ENCODE peak calls at places on chromosome 11, in five cellular contexts. J is lower lobe of right lung, E is AG09319, Q is fibroblast of the aortic adventitia, F is fibroblast of mammary gland. V is an unnamed sample.

GRCh38 chr11:101686514-101686913 is 102.7 kb upstream of the TRPC6 start:
- DNase-seq in E (no peak), Q (no peak), J (no peak), F (peak; percentile 57), V (peak; percentile 65)

GRCh38 chr11:4072668-4073285 is 21.8 kb upstream of the RRM1 start:
- DNase-seq in Q (peak; percentile 89), E (peak; percentile 52), J (no peak), F (peak; percentile 82), V (peak; percentile 74)

GRCh38 chr11:47507868-47508594 is 44.9 kb downstream of the CELF1 start:
- DNase-seq in J (no peak), Q (no peak), E (no peak), F (no peak), V (no peak)

GRCh38 chr11:4960877-4961276 is 5.4 kb upstream of the OR51A2 start:
- DNase-seq in J (no peak), F (peak; percentile 1), Q (no peak), E (no peak), V (no peak)

GRCh38 chr11:110948112-110948511 is 235.9 kb upstream of the ARHGAP20 start:
- DNase-seq in E (no peak), J (no peak), F (peak; percentile 84), Q (peak; percentile 76), V (peak; percentile 46)

GRCh38 chr11:94473177-94473799 is 20.4 kb downstream of the MRE11 start:
- DNase-seq in Q (peak; percentile 4), E (no peak), J (no peak), F (no peak), V (peak; percentile 51)

GRCh38 chr11:129846508-129847335 is 31.1 kb downstream of the TMEM45B start:
- DNase-seq in F (peak; percentile 84), Q (peak; percentile 92), J (no peak), E (peak; percentile 54), V (peak; percentile 91)

GRCh38 chr11:101666916-101667315 is 83.1 kb upstream of the TRPC6 start:
- DNase-seq in Q (no peak), J (no peak), F (no peak), E (no peak), V (no peak)

GRCh38 chr11:267491-267994 is 10.7 kb upstream of the NLRP6 start:
- DNase-seq in J (peak; percentile 86), E (no peak), F (peak; percentile 16), Q (no peak), V (no peak)

GRCh38 chr11:14676068-14676467 is 32.5 kb downstream of the PDE3B start:
- DNase-seq in Q (no peak), F (no peak), J (no peak), E (no peak), V (no peak)

GRCh38 chr11:69335461-69336386 is 41.8 kb downstream of the MYEOV start:
- DNase-seq in E (no peak), F (no peak), J (no peak), Q (no peak), V (no peak)

GRCh38 chr11:81026008-81026407 is 1585.2 kb upstream of the TENM4 start:
- DNase-seq in F (no peak), J (no peak), E (no peak), Q (no peak), V (no peak)

GRCh38 chr11:118998822-118999221 is 884 bp downstream of the CENATAC start:
- DNase-seq in E (no peak), Q (peak; percentile 78), F (peak; percentile 68), J (no peak), V (peak; percentile 76)

GRCh38 chr11:8277691-8278090 is 14.0 kb upstream of the LMO1 start:
- DNase-seq in Q (no peak), F (no peak), E (no peak), J (peak; percentile 14), V (no peak)

GRCh38 chr11:120784566-120785251 is 239.2 kb upstream of the TBCEL start:
- DNase-seq in Q (no peak), E (no peak), F (no peak), J (no peak), V (no peak)

GRCh38 chr11:66568124-66568916 is at the start of gene CTSF:
- DNase-seq in F (peak; percentile 70), J (peak; percentile 92), E (no peak), Q (peak; percentile 70), V (peak; percentile 72)

GRCh38 chr11:1109101-1109917 is 34.6 kb downstream of the MUC2 start:
- DNase-seq in E (no peak), Q (no peak), J (peak; percentile 34), F (no peak), V (no peak)

GRCh38 chr11:82557274-82557673 is 176.4 kb downstream of the FAM181B start:
- DNase-seq in F (no peak), E (no peak), J (peak; percentile 59), Q (no peak), V (no peak)

GRCh38 chr11:110777765-110778164 is 65.5 kb upstream of the ARHGAP20 start:
- DNase-seq in E (no peak), F (peak; percentile 83), J (no peak), Q (peak; percentile 66), V (peak; percentile 75)

GRCh38 chr11:65355776-65356393 is 1.3 kb downstream of the TIGD3 start:
- DNase-seq in F (peak; percentile 43), J (peak; percentile 56), Q (peak; percentile 48), E (no peak), V (peak; percentile 36)

GRCh38 chr11:537622-538430 is 499 bp downstream of the LRRC56 start:
- DNase-seq in E (no peak), Q (no peak), J (no peak), F (no peak), V (no peak)

GRCh38 chr11:125167292-125167953 is 2.9 kb downstream of the PKNOX2 start:
- DNase-seq in Q (peak; percentile 56), F (no peak), E (no peak), J (no peak), V (peak; percentile 65)

GRCh38 chr11:58941838-58942237 is 2.5 kb downstream of the GLYATL1 start:
- DNase-seq in F (no peak), Q (no peak), E (no peak), J (no peak), V (no peak)

GRCh38 chr11:47716692-47717091 is 1.5 kb upstream of the AGBL2 start:
- DNase-seq in F (no peak), Q (no peak), E (no peak), J (no peak), V (no peak)

GRCh38 chr11:110711776-110712642 is at the start of gene ARHGAP20:
- DNase-seq in Q (peak; percentile 66), E (no peak), J (peak; percentile 84), F (peak; percentile 49), V (peak; percentile 46)

GRCh38 chr11:110435780-110436717 is 6.3 kb downstream of the FDX1 start:
- DNase-seq in Q (peak; percentile 50), J (no peak), E (no peak), F (peak; percentile 58), V (no peak)

GRCh38 chr11:35364101-35364780 is 55.1 kb downstream of the SLC1A2 start:
- DNase-seq in F (peak; percentile 92), J (no peak), Q (peak; percentile 95), E (peak; percentile 86), V (peak; percentile 90)

GRCh38 chr11:105609341-105609781 is 512 bp upstream of the GRIA4 start:
- DNase-seq in J (no peak), E (no peak), Q (no peak), F (peak; percentile 5), V (peak; percentile 25)

GRCh38 chr11:112581747-112582146 is 321.1 kb upstream of the PLET1 start:
- DNase-seq in J (no peak), F (no peak), Q (no peak), E (no peak), V (no peak)

GRCh38 chr11:131033151-131033651 is 116.9 kb upstream of the SNX19 start:
- DNase-seq in E (peak; percentile 29), F (peak; percentile 93), Q (peak; percentile 90), J (no peak), V (peak; percentile 87)

DNA sequence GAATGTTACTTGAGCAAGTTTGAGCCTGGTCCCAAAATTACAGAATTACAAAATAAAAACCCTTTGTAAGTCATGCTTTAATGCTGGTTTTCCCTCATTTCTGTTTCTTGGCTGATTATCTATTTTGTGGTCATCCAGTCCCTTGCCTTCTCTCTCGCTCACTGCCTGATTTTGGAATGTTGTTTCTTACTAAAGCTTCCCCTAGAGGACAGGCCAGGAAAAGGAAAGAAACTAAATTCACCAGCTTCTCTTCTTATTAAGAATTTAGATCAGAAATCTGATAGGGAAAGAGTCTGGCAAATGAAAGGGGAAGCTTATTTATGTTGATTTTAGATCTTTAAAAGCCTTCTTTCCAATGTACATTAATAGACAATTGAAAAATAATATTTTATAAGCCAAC is 16.6 kb upstream of the BDNF start:
- DNase-seq in Q (peak; percentile 64), F (peak; percentile 25), E (no peak), J (no peak), V (peak; percentile 62)
- TF ChIP-seq CTCF in Q (peak; percentile 43), F (peak; percentile 22), E (peak; percentile 61), J (no peak), V (peak; percentile 41)

DNA sequence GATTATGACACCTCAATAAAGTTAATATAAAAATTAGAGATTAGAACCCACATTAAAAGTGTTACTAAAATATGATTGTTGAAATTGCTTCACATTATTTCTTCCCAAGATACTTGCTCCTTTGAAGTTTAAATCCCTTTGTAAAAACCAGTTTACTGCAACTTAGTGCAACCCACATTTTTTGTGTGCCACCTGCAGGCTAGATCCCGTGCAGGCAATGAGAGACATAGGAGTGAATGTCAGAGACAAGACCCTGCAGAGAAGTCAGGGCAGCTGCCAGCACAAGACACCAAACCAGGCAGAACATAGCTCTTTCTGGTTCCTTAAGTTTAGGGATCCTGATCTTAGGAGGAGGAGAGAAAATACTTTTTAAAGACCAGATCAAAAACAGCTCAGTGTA is 142.9 kb upstream of the MTNR1B start:
- DNase-seq in Q (no peak), F (no peak), E (no peak), J (no peak), V (no peak)
- TF ChIP-seq CTCF in Q (no peak), F (no peak), E (no peak), J (no peak), V (no peak)

DNA sequence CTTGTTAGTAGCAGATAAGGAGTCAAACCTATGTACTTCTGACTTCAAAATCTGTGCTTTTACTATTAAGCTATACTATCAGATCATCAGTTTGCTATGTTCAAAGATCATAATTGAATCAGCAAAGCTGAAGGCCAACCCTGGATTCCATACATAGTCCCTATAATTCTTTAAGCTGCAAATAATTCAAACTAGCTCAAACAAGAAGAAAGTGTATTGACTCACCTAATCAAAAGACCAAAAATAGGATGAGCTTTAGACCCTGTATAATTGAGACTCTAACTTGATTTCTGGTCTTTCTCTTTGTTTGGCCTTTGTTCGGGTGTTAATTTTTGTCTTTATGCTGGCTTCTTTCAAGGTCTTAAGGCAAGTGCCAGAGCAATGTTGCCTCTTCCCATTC is 213.7 kb downstream of the CWF19L2 start:
- DNase-seq in J (no peak), F (no peak), Q (no peak), E (no peak), V (no peak)
- TF ChIP-seq CTCF in J (no peak), F (no peak), Q (no peak), E (no peak), V (no peak)

GRCh38 chr11:19566583-19567379 is 145.9 kb upstream of the NAV2 start:
- DNase-seq in F (no peak), J (no peak), E (no peak), Q (no peak), V (no peak)
- TF ChIP-seq CTCF in F (no peak), J (no peak), E (no peak), Q (no peak), V (no peak)

GRCh38 chr11:132318421-132319157 is 948.2 kb downstream of the NTM start:
- DNase-seq in E (no peak), J (no peak), Q (peak; percentile 5), F (no peak), V (peak; percentile 72)
- TF ChIP-seq CTCF in E (no peak), J (no peak), Q (no peak), F (no peak), V (peak; percentile 21)

V was measured in astrocyte of the spinal cord.